ENCODE peak calls at places on chromosomes 1 and 21, in five cellular contexts. C, W, M, J and D are unnamed samples.

GRCh38 chr1:215835951-215836350 is 268.8 kb downstream of the KCTD3 start:
- DNase-seq in J (peak), C (peak), M (no peak), W (peak), D (no peak)

GRCh38 chr21:33451634-33452071 is 28.1 kb downstream of the TMEM50B start:
- DNase-seq in C (no peak), J (peak), W (peak), M (no peak), D (no peak)

GRCh38 chr1:101373570-101373969 is 136.8 kb downstream of the S1PR1 start:
- DNase-seq in M (no peak), J (no peak), W (no peak), C (no peak), D (no peak)

GRCh38 chr1:204350857-204351573 is 8.7 kb downstream of the PLEKHA6 start:
- DNase-seq in J (peak), W (peak), M (no peak), C (no peak), D (no peak)

GRCh38 chr1:9629445-9630201 is 21.9 kb upstream of the PIK3CD start:
- DNase-seq in J (no peak), C (no peak), W (no peak), M (no peak), D (no peak)

GRCh38 chr1:183734600-183735036 is 70.3 kb upstream of the RGL1 start:
- DNase-seq in W (peak), J (no peak), M (no peak), C (no peak), D (no peak)

GRCh38 chr1:107966550-107966949 is 1.6 kb upstream of the VAV3 start:
- DNase-seq in M (no peak), W (no peak), C (no peak), J (no peak), D (no peak)

GRCh38 chr1:17098440-17099317 is 20.6 kb downstream of the PADI2 start:
- DNase-seq in C (no peak), W (no peak), J (no peak), M (peak), D (no peak)

GRCh38 chr1:116737855-116738318 is 16.3 kb upstream of the CD2 start:
- DNase-seq in J (no peak), W (no peak), M (no peak), C (no peak), D (no peak)